ENCODE peak calls at places on chromosomes 5 and 9, in eight cellular contexts. I is omental fat pad, B is PC-3, M is lower leg skin, E is cardiac muscle cell, D is AG09319, R is fibroblast of mammary gland, C is B cell. J is an unnamed sample.

GRCh38 chr9:80070071-80070742 is 498.4 kb downstream of the TLE4 start:
- DNase-seq in I (no peak), B (no peak), M (no peak), E (no peak), D (no peak), R (no peak), C (peak; percentile 49), J (no peak)

GRCh38 chr9:137136926-137137607 is 1.9 kb upstream of the GRIN1 start:
- DNase-seq in I (no peak), B (no peak), M (no peak), E (no peak), D (no peak), R (no peak), C (no peak), J (no peak)

GRCh38 chr5:10581867-10582511 is 18.1 kb downstream of the ANKRD33B start:
- DNase-seq in I (no peak), B (no peak), M (peak; percentile 76), E (no peak), D (no peak), R (no peak), C (no peak), J (no peak)

GRCh38 chr5:146521403-146522106 is 5.6 kb upstream of the GPR151 start:
- DNase-seq in I (no peak), B (no peak), M (no peak), E (no peak), D (no peak), R (no peak), C (no peak), J (no peak)

GRCh38 chr5:163571755-163572154 is 66.3 kb downstream of the MAT2B start:
- DNase-seq in I (no peak), B (peak; percentile 82), M (no peak), E (no peak), D (peak; percentile 52), R (peak; percentile 97), C (no peak), J (peak; percentile 20)

GRCh38 chr5:112787261-112787660 is 49.6 kb downstream of the APC start:
- DNase-seq in I (no peak), B (peak; percentile 47), M (no peak), E (no peak), D (no peak), R (peak; percentile 53), C (no peak), J (no peak)

GRCh38 chr9:12996971-12997370 is 222.2 kb downstream of the LURAP1L start:
- DNase-seq in I (no peak), B (no peak), M (no peak), E (no peak), D (no peak), R (no peak), C (no peak), J (no peak)

GRCh38 chr5:79448336-79448735 is 65.6 kb downstream of the HOMER1 start:
- DNase-seq in I (no peak), B (no peak), M (no peak), E (no peak), D (no peak), R (peak; percentile 27), C (no peak), J (no peak)

GRCh38 chr5:9149988-9150387 is 395.9 kb downstream of the SEMA5A start:
- DNase-seq in I (no peak), B (peak; percentile 92), M (no peak), E (no peak), D (peak; percentile 20), R (peak; percentile 97), C (no peak), J (no peak)

GRCh38 chr5:114308508-114308907 is 53.4 kb upstream of the KCNN2 start:
- DNase-seq in I (no peak), B (no peak), M (no peak), E (no peak), D (no peak), R (no peak), C (no peak), J (no peak)

GRCh38 chr5:98581416-98581999 is 192.0 kb upstream of the RGMB start:
- DNase-seq in I (no peak), B (peak; percentile 32), M (no peak), E (no peak), D (peak; percentile 68), R (peak; percentile 71), C (no peak), J (peak; percentile 54)

GRCh38 chr5:17443333-17444125 is 54.5 kb upstream of the TAF11L2 start:
- DNase-seq in I (no peak), B (no peak), M (no peak), E (no peak), D (no peak), R (no peak), C (no peak), J (no peak)

GRCh38 chr5:133992429-133993151 is 12.2 kb downstream of the VDAC1 start:
- DNase-seq in I (no peak), B (no peak), M (peak; percentile 54), E (peak; percentile 59), D (no peak), R (no peak), C (no peak), J (no peak)

GRCh38 chr9:133516961-133517350 is 7.8 kb downstream of the MYMK start:
- DNase-seq in I (no peak), B (no peak), M (no peak), E (no peak), D (no peak), R (no peak), C (no peak), J (no peak)

GRCh38 chr5:133824661-133825254 is 143.7 kb downstream of the C5orf15 start:
- DNase-seq in I (no peak), B (no peak), M (no peak), E (no peak), D (no peak), R (no peak), C (no peak), J (no peak)

GRCh38 chr5:119411935-119412623 is 40.2 kb upstream of the HSD17B4 start:
- DNase-seq in I (no peak), B (peak; percentile 78), M (no peak), E (peak; percentile 77), D (no peak), R (peak; percentile 81), C (peak; percentile 78), J (no peak)

GRCh38 chr5:123163225-123163876 is 74.3 kb downstream of the PRDM6 start:
- DNase-seq in I (no peak), B (no peak), M (no peak), E (no peak), D (no peak), R (no peak), C (no peak), J (no peak)
- TF ChIP-seq CTCF in I (no peak), B (no peak), M (no peak), E (no peak), D (no peak), R (no peak), C (no peak), J (no peak)

DNA sequence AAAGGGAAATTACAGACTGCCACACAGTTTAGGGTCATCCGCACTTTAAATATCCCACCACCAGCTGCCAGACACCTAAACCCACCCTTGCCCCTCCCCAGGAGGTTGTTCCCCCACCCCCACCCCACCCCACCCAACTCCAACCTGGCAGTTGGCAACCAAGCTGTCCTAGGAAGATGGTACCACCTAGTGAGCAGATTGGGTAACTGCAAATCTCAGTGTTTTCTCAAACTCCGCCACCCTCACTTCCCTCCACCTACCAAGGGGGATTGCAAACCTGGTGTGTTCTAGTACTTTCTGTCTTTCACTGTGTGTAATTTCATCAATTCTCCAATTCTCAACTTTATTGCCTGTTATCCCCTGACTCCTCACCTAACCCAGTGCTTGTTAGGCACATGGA is 323.8 kb upstream of the IRX2 start:
- DNase-seq in I (no peak), B (no peak), M (no peak), E (no peak), D (no peak), R (no peak), C (no peak), J (no peak)
- TF ChIP-seq CTCF in I (no peak), B (no peak), M (no peak), E (no peak), D (no peak), R (no peak), C (no peak), J (no peak)

DNA sequence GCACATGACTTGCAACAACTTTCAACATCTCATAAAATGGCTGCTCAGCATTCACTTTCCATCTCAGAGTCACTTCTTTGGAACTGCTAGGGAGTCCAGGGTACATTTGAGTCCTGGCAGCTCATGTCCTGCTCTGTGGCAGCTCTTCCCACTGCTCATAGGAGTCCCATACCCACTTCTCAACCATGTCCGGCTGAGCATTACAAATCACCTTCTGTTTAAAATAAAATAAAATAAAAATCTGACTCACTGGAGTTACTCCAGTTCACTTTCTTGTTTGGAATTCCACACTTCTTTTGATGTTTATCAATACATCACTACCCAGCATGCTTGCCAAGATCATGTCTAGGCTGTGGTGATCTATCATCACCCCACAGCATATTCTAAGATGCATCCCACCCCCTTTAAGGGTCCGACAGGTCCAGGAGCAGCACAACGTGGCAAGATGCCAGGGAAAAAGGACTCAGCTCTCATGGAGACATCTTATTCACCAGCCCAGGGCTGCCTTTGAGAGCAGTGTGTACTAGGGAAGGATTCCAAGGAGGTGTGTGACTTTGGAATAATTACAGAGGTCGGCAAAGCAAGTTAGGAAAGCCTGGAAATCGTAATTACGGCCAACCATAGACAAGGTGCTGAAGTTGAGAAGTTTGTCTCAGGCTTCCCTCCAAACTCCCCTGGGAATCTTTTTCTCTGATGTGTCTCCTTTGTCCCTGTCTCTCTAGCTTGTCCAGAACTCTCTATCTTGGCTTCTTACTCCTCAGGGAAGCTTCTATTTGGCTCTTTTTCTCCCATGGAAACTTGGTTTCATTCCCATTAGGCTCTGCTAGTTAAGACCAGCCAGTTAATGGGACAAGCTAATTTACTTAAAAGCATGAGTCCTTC is 111.4 kb upstream of the SLC1A3 start:
- DNase-seq in I (no peak), B (peak; percentile 66), M (no peak), E (no peak), D (no peak), R (peak; percentile 74), C (no peak), J (no peak)
- TF ChIP-seq CTCF in I (no peak), B (no peak), M (no peak), E (no peak), D (no peak), R (no peak), C (no peak), J (no peak)

DNA sequence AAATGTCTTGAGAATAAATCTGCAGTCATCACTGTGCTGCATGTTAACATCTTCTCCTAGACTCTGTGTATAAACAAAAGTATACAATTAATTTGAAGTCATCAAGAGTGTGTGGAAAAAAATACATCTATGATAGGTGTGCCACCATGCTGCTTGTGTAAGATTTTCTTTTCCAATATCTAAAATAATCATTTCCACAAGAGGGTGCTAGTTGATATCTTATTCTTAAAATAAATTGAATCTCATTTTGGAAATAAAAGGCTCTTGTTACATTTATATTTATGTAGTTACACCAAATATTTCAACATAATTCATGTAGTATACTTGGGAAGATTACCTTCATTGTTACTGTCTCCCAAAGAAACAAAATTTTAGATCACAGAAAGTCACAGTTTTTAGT is 14.1 kb upstream of the MOCS2 start:
- DNase-seq in I (no peak), B (peak; percentile 55), M (no peak), E (no peak), D (no peak), R (peak; percentile 40), C (no peak), J (no peak)
- TF ChIP-seq CTCF in I (no peak), B (peak; percentile 55), M (no peak), E (no peak), D (peak; percentile 17), R (no peak), C (peak; percentile 22), J (peak; percentile 2)

GRCh38 chr5:143473481-143473880 is 70.0 kb upstream of the NR3C1 start:
- DNase-seq in I (no peak), B (no peak), M (no peak), E (no peak), D (no peak), R (no peak), C (no peak), J (no peak)
- TF ChIP-seq CTCF in I (no peak), B (no peak), M (no peak), E (no peak), D (no peak), R (no peak), C (no peak), J (no peak)